ENCODE peak calls at places on chromosomes 7 and 10, in five cellular contexts. One of them, this sample, is unnamed.

GRCh38 chr10:58653139-58653538 is 140.5 kb downstream of the BICC1 start:
- DNase-seq in HEK293T: no peak
- DNase-seq in fibroblast of the aortic adventitia: peak; percentile 85
- DNase-seq in ELF-1: no peak
- DNase-seq in adipocyte: peak; percentile 63
- DNase-seq in this sample: no peak

GRCh38 chr10:47047127-47047504 is 135.9 kb downstream of the PTPN20 start:
- DNase-seq in ELF-1: no peak
- DNase-seq in adipocyte: no peak
- DNase-seq in fibroblast of the aortic adventitia: no peak
- DNase-seq in HEK293T: no peak
- DNase-seq in this sample: no peak

GRCh38 chr10:23284674-23285335 is 59.8 kb downstream of the C10orf67 start:
- DNase-seq in fibroblast of the aortic adventitia: no peak
- DNase-seq in ELF-1: no peak
- DNase-seq in adipocyte: no peak
- DNase-seq in HEK293T: no peak
- DNase-seq in this sample: no peak

GRCh38 chr7:37372750-37373149 is 75.9 kb downstream of the ELMO1 start:
- DNase-seq in adipocyte: no peak
- DNase-seq in fibroblast of the aortic adventitia: no peak
- DNase-seq in HEK293T: no peak
- DNase-seq in ELF-1: peak; percentile 77
- DNase-seq in this sample: no peak

GRCh38 chr10:61786728-61787127 is 114.8 kb upstream of the ARID5B start:
- DNase-seq in fibroblast of the aortic adventitia: peak; percentile 91
- DNase-seq in ELF-1: no peak
- DNase-seq in adipocyte: peak; percentile 89
- DNase-seq in HEK293T: no peak
- DNase-seq in this sample: no peak

GRCh38 chr7:82441916-82442478 is 1.6 kb downstream of the CACNA2D1 start:
- DNase-seq in fibroblast of the aortic adventitia: peak; percentile 35
- DNase-seq in HEK293T: peak; percentile 8
- DNase-seq in adipocyte: peak; percentile 41
- DNase-seq in ELF-1: peak; percentile 57
- DNase-seq in this sample: no peak

GRCh38 chr7:12493866-12494265 is 76.7 kb upstream of the SCIN start:
- DNase-seq in ELF-1: no peak
- DNase-seq in HEK293T: no peak
- DNase-seq in adipocyte: no peak
- DNase-seq in fibroblast of the aortic adventitia: no peak
- DNase-seq in this sample: no peak

GRCh38 chr7:147833549-147833948 is 757.0 kb upstream of the C7orf33 start:
- DNase-seq in fibroblast of the aortic adventitia: no peak
- DNase-seq in HEK293T: peak; percentile 51
- DNase-seq in ELF-1: peak; percentile 72
- DNase-seq in adipocyte: no peak
- DNase-seq in this sample: no peak

GRCh38 chr7:66281678-66282593 is 76.8 kb downstream of the TPST1 start:
- DNase-seq in HEK293T: no peak
- DNase-seq in adipocyte: peak; percentile 93
- DNase-seq in ELF-1: peak; percentile 23
- DNase-seq in fibroblast of the aortic adventitia: peak; percentile 96
- DNase-seq in this sample: peak; percentile 78

GRCh38 chr7:19932549-19933249 is 159.3 kb upstream of the TMEM196 start:
- DNase-seq in fibroblast of the aortic adventitia: no peak
- DNase-seq in ELF-1: no peak
- DNase-seq in HEK293T: no peak
- DNase-seq in adipocyte: no peak
- DNase-seq in this sample: no peak

GRCh38 chr7:24965831-24966708 is 13.9 kb downstream of the OSBPL3 start:
- DNase-seq in fibroblast of the aortic adventitia: no peak
- DNase-seq in ELF-1: peak; percentile 49
- DNase-seq in HEK293T: no peak
- DNase-seq in adipocyte: no peak
- DNase-seq in this sample: no peak

GRCh38 chr10:47092822-47093221 is 181.6 kb downstream of the PTPN20 start:
- DNase-seq in adipocyte: no peak
- DNase-seq in ELF-1: no peak
- DNase-seq in fibroblast of the aortic adventitia: no peak
- DNase-seq in HEK293T: no peak
- DNase-seq in this sample: no peak

GRCh38 chr10:130817674-130818073 is 493.8 kb downstream of the TCERG1L start:
- DNase-seq in HEK293T: no peak
- DNase-seq in adipocyte: no peak
- DNase-seq in fibroblast of the aortic adventitia: no peak
- DNase-seq in ELF-1: no peak
- DNase-seq in this sample: no peak

GRCh38 chr7:101746311-101746710 is 71.1 kb upstream of the CUX1 start:
- DNase-seq in adipocyte: no peak
- DNase-seq in HEK293T: no peak
- DNase-seq in fibroblast of the aortic adventitia: no peak
- DNase-seq in ELF-1: no peak
- DNase-seq in this sample: no peak

GRCh38 chr7:111164442-111164841 is 73.5 kb downstream of the LRRN3 start:
- DNase-seq in HEK293T: no peak
- DNase-seq in ELF-1: no peak
- DNase-seq in adipocyte: no peak
- DNase-seq in fibroblast of the aortic adventitia: no peak
- DNase-seq in this sample: no peak

This sample was measured in cardiac septum.